ENCODE peak calls at places on chromosomes 3 and 15, in four cellular contexts. P is K562; I is ovary; T is CD8-positive, alpha-beta memory T cell. Q is an unnamed sample. For H3K36me3, the result is how much of the 10 kb centered on the place peaks cover.

GRCh38 chr15:101276501-101277037 is 716 bp downstream of the SELENOS start:
- DNase-seq in T (no peak), I (no peak), P (peak), Q (peak)

GRCh38 chr3:131174752-131175151 is 148.1 kb downstream of the NEK11 start:
- DNase-seq in I (no peak), T (no peak), P (no peak), Q (peak)

GRCh38 chr3:117611242-117611641 is 901.7 kb downstream of the TUSC7 start:
- DNase-seq in I (no peak), P (no peak), T (no peak), Q (no peak)

GRCh38 chr15:101611007-101611406 is 41.2 kb downstream of the TM2D3 start:
- DNase-seq in P (no peak), T (no peak), I (no peak), Q (no peak)

GRCh38 chr3:107258285-107258684 is 119.0 kb upstream of the CCDC54 start:
- DNase-seq in P (no peak), T (no peak), I (no peak), Q (no peak)

GRCh38 chr3:125624341-125624740 is 29.0 kb upstream of the OSBPL11 start:
- DNase-seq in P (no peak), T (no peak), I (no peak), Q (no peak)

GRCh38 chr3:46087871-46088270 is 60.6 kb upstream of the XCR1 start:
- DNase-seq in I (no peak), P (no peak), T (no peak), Q (peak)

GRCh38 chr3:12897537-12898289 is 56.3 kb upstream of the RPL32 start:
- DNase-seq in P (no peak), I (no peak), T (no peak), Q (peak)

GRCh38 chr15:22944651-22945050 is 35.5 kb downstream of the CYFIP1 start:
- DNase-seq in I (no peak), T (no peak), P (no peak), Q (no peak)

GRCh38 chr3:71033681-71034220 is 549.8 kb downstream of the FOXP1 start:
- DNase-seq in T (no peak), P (no peak), I (no peak), Q (no peak)

GRCh38 chr3:71031914-71032521 is 551.5 kb downstream of the FOXP1 start:
- DNase-seq in T (no peak), P (no peak), I (no peak), Q (no peak)

GRCh38 chr3:71039332-71039731 is 544.2 kb downstream of the FOXP1 start:
- DNase-seq in I (no peak), P (no peak), T (no peak), Q (peak)

GRCh38 chr3:71035314-71035713 is 548.2 kb downstream of the FOXP1 start:
- DNase-seq in I (no peak), T (no peak), P (no peak), Q (no peak)

DNA sequence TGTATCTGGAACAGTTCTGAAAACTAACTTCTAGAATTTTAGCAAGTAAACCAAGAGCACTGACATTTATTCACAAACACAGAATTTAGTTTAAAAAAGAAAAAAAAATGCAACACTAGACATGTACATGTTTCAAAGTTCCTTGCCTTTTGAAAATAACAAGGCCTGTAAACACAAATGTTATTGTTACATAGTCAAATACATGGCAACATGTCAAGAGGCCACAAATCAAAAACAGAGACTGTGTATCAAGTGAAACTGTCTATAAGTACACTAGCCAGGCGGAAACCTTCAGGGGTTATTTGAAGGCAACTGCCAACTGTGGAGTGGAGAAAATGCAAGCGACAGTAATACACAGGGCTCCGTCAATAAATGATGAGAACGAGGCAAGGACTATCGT is 547.6 kb downstream of the FOXP1 start:
- DNase-seq in P (no peak), I (no peak), T (no peak), Q (no peak)
- H3K36me3 ChIP-seq in P (half or more), I (under half), T (under half), Q (under half)

GRCh38 chr15:78878356-78878755 is 5.7 kb downstream of the MORF4L1 start:
- DNase-seq in T (no peak), P (no peak), I (no peak), Q (no peak)

GRCh38 chr15:78880828-78881227 is 8.1 kb downstream of the MORF4L1 start:
- DNase-seq in P (no peak), T (no peak), I (no peak), Q (no peak)

GRCh38 chr15:78880242-78880533 is 7.5 kb downstream of the MORF4L1 start:
- DNase-seq in I (no peak), T (no peak), P (no peak), Q (no peak)

GRCh38 chr15:78879517-78880241 is 7.0 kb downstream of the MORF4L1 start:
- DNase-seq in P (no peak), T (no peak), I (no peak), Q (no peak)

GRCh38 chr15:78881681-78882080 is 9.0 kb downstream of the MORF4L1 start:
- DNase-seq in P (no peak), T (no peak), I (no peak), Q (no peak)
- H3K36me3 ChIP-seq in P (half or more), T (under half), I (under half), Q (under half)

DNA sequence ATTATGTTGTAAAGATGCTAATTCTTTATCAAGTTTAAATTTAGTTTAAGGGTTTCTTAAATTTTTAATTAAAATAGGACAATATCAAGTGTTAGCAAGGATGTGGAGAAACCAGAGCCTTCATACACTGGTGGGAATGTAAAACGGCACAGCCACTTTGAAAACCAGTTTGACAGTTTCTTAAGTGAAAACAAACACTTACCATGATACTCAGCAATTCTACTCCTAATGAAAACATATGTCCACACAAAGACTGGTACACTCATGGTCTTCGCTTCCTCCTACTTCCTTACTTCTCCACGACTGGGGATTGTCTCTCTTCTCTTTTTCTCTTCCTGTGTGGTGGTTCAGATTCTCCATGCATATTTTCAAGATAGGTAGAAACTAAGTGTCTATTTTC is 9.2 kb downstream of the SKIC8 start:
- DNase-seq in T (no peak), P (no peak), I (no peak), Q (no peak)
- H3K36me3 ChIP-seq in T (under half), P (half or more), I (under half), Q (under half)

DNA sequence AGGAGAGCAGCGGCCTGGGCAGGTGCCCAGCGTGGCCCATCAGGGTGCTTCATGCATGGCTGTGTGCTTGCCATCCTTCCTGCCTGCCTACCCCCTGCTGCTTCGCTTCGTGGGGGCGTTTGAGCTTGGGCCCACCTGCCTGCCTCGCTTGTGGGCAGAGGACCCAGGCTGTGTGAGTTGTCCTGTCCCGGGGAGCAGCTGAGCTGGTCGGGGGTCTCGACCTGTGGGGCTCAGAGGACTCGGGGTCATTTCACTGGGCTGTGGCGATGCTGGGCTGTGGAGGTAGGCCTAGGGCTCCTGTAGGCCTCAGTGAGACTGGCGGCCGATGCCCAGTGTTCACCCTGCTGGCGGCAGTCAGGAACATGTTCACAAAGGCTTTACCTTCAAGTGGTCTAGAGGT is 12.1 kb upstream of the STAB1 start:
- DNase-seq in I (no peak), T (no peak), P (no peak), Q (no peak)
- H3K36me3 ChIP-seq in I (under half), T (under half), P (half or more), Q (under half)

DNA sequence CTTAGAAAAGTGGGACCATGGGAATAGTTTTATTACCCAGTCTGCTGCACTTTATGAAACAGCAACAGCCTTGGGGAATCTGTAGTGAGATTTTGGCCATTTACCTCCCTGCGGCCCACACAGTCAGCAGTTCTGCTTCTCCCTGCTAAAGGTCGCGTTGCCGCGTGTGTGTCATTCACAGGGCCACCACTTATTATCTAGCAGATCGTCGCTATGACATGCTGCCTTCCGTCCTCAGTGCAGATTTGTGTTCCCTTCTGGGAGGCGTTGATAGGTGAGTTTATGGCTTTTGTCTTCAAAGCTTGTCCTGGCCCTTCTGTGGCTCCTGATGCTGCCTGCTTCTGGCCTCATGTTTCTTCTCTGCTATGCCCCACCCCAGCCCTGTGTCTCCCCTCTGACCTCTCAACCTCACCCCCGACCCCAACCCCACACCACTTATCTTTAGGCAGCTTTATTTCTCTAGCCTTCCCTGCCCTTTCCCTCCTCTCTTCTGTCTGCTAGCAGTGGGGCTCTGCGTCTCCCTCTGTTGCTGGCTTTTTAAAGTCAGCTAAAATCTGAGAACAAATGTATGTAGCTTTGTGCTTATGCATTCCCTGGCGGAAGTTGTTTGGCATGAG is 30.1 kb downstream of the DIS3L start:
- DNase-seq in I (no peak), P (peak), T (no peak), Q (no peak)
- H3K36me3 ChIP-seq in I (under half), P (half or more), T (under half), Q (under half)

DNA sequence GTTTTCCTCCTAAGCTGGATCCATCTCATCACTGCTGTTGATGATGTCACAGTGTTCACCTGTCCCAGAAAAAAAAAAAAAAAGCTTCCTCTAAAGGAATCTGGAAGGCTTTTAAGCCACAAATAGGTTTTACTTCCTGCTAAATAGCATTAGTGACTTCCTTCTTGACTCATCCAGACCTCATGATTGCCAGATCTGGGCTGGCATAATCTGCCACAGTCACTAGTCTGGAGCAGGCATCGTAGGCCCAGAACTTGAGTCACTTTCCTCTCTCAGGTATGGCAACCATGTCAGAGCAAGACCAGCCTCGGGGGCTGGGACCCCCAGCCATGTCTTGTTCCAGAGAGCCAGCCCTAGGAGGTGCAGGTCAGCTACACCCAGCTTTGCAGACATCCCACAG is 266.5 kb upstream of the CADM2 start:
- DNase-seq in I (no peak), P (no peak), T (no peak), Q (no peak)
- H3K36me3 ChIP-seq in I (under half), P (under half), T (under half), Q (under half)